ENCODE peak calls at places on chromosomes 4 and X, in five cellular contexts. One of them, this sample, is unnamed.

GRCh38 chr4:52100062-52100461 is 49.0 kb downstream of the SPATA18 start:
- DNase-seq in sigmoid colon: no peak
- DNase-seq in heart right ventricle: no peak
- DNase-seq in uterus: no peak
- DNase-seq in CD4-positive, alpha-beta T cell: no peak
- DNase-seq in this sample: no peak

GRCh38 chr4:153595894-153596601 is 88.0 kb upstream of the TLR2 start:
- DNase-seq in sigmoid colon: no peak
- DNase-seq in heart right ventricle: no peak
- DNase-seq in uterus: no peak
- DNase-seq in CD4-positive, alpha-beta T cell: no peak
- DNase-seq in this sample: no peak

GRCh38 chr4:184893836-184894571 is 68.2 kb upstream of the ACSL1 start:
- DNase-seq in sigmoid colon: no peak
- DNase-seq in heart right ventricle: no peak
- DNase-seq in uterus: no peak
- DNase-seq in CD4-positive, alpha-beta T cell: no peak
- DNase-seq in this sample: no peak

GRCh38 chr4:145154573-145154972 is 25.8 kb downstream of the OTUD4 start:
- DNase-seq in sigmoid colon: no peak
- DNase-seq in heart right ventricle: peak
- DNase-seq in uterus: no peak
- DNase-seq in CD4-positive, alpha-beta T cell: no peak
- DNase-seq in this sample: no peak

GRCh38 chr4:8044699-8045098 is 105.0 kb upstream of the AFAP1 start:
- DNase-seq in sigmoid colon: no peak
- DNase-seq in heart right ventricle: no peak
- DNase-seq in uterus: no peak
- DNase-seq in CD4-positive, alpha-beta T cell: no peak
- DNase-seq in this sample: no peak

GRCh38 chr4:47835489-47835888 is 2.4 kb downstream of the CORIN start:
- DNase-seq in sigmoid colon: no peak
- DNase-seq in heart right ventricle: no peak
- DNase-seq in uterus: no peak
- DNase-seq in CD4-positive, alpha-beta T cell: no peak
- DNase-seq in this sample: no peak

GRCh38 chrX:79081895-79082512 is 62.5 kb upstream of the GPR174 start:
- DNase-seq in sigmoid colon: no peak
- DNase-seq in heart right ventricle: peak
- DNase-seq in uterus: no peak
- DNase-seq in CD4-positive, alpha-beta T cell: no peak
- DNase-seq in this sample: no peak

GRCh38 chrX:149631293-149632165 is at the start of gene TMEM185A:
- DNase-seq in sigmoid colon: peak
- DNase-seq in heart right ventricle: peak
- DNase-seq in uterus: peak
- DNase-seq in CD4-positive, alpha-beta T cell: peak
- DNase-seq in this sample: peak

GRCh38 chr4:83591730-83592129 is 55.8 kb downstream of the GPAT3 start:
- DNase-seq in sigmoid colon: no peak
- DNase-seq in heart right ventricle: no peak
- DNase-seq in uterus: no peak
- DNase-seq in CD4-positive, alpha-beta T cell: no peak
- DNase-seq in this sample: no peak

GRCh38 chrX:29040160-29040559 is 452.9 kb downstream of the IL1RAPL1 start:
- DNase-seq in sigmoid colon: no peak
- DNase-seq in heart right ventricle: peak
- DNase-seq in uterus: no peak
- DNase-seq in CD4-positive, alpha-beta T cell: no peak
- DNase-seq in this sample: no peak

DNA sequence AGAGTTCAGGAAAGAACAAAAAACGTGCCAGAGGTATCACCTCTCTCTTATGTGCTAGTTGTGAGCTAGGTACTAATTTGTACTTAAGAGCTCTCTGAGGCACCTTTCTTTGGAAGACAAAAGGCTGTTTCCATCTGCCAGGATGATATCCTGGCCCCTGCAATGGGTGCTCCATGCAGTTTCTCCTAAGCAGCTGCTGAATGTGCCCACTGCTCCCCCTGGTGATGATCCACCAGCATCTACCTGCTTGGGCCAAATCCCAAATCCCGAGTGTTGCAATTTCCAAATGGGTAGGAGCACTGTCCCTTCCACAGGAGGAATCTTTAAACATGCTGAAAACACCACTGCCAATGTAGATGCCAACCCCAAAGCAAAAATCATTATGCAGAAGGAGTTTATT is 69.4 kb upstream of the C4orf50 start:
- DNase-seq in sigmoid colon: peak
- DNase-seq in heart right ventricle: peak
- DNase-seq in uterus: no peak
- DNase-seq in CD4-positive, alpha-beta T cell: no peak
- DNase-seq in this sample: no peak
- TF ChIP-seq CTCF in sigmoid colon: peak
- TF ChIP-seq CTCF in heart right ventricle: peak
- TF ChIP-seq CTCF in uterus: peak
- TF ChIP-seq CTCF in CD4-positive, alpha-beta T cell: no peak
- TF ChIP-seq CTCF in this sample: peak

GRCh38 chrX:104502460-104502859 is 63.5 kb upstream of the IL1RAPL2 start:
- DNase-seq in sigmoid colon: no peak
- DNase-seq in heart right ventricle: no peak
- DNase-seq in uterus: no peak
- DNase-seq in CD4-positive, alpha-beta T cell: no peak
- DNase-seq in this sample: no peak
- TF ChIP-seq CTCF in sigmoid colon: no peak
- TF ChIP-seq CTCF in heart right ventricle: no peak
- TF ChIP-seq CTCF in uterus: no peak
- TF ChIP-seq CTCF in CD4-positive, alpha-beta T cell: no peak
- TF ChIP-seq CTCF in this sample: no peak

GRCh38 chr4:139188648-139189416 is 11.8 kb upstream of the ELF2 start:
- DNase-seq in sigmoid colon: no peak
- DNase-seq in heart right ventricle: no peak
- DNase-seq in uterus: no peak
- DNase-seq in CD4-positive, alpha-beta T cell: no peak
- DNase-seq in this sample: no peak

GRCh38 chr4:139189417-139189749 is 12.4 kb upstream of the ELF2 start:
- DNase-seq in sigmoid colon: no peak
- DNase-seq in heart right ventricle: no peak
- DNase-seq in uterus: no peak
- DNase-seq in CD4-positive, alpha-beta T cell: no peak
- DNase-seq in this sample: no peak

GRCh38 chr4:139184129-139184528 is 7.1 kb upstream of the ELF2 start:
- DNase-seq in sigmoid colon: no peak
- DNase-seq in heart right ventricle: no peak
- DNase-seq in uterus: no peak
- DNase-seq in CD4-positive, alpha-beta T cell: no peak
- DNase-seq in this sample: no peak
- TF ChIP-seq CTCF in sigmoid colon: no peak
- TF ChIP-seq CTCF in heart right ventricle: peak
- TF ChIP-seq CTCF in uterus: no peak
- TF ChIP-seq CTCF in CD4-positive, alpha-beta T cell: no peak
- TF ChIP-seq CTCF in this sample: peak

GRCh38 chr4:37383579-37384229 is 139.2 kb downstream of the NWD2 start:
- DNase-seq in sigmoid colon: no peak
- DNase-seq in heart right ventricle: no peak
- DNase-seq in uterus: no peak
- DNase-seq in CD4-positive, alpha-beta T cell: no peak
- DNase-seq in this sample: no peak
- TF ChIP-seq CTCF in sigmoid colon: peak
- TF ChIP-seq CTCF in heart right ventricle: peak
- TF ChIP-seq CTCF in uterus: no peak
- TF ChIP-seq CTCF in CD4-positive, alpha-beta T cell: peak
- TF ChIP-seq CTCF in this sample: peak

DNA sequence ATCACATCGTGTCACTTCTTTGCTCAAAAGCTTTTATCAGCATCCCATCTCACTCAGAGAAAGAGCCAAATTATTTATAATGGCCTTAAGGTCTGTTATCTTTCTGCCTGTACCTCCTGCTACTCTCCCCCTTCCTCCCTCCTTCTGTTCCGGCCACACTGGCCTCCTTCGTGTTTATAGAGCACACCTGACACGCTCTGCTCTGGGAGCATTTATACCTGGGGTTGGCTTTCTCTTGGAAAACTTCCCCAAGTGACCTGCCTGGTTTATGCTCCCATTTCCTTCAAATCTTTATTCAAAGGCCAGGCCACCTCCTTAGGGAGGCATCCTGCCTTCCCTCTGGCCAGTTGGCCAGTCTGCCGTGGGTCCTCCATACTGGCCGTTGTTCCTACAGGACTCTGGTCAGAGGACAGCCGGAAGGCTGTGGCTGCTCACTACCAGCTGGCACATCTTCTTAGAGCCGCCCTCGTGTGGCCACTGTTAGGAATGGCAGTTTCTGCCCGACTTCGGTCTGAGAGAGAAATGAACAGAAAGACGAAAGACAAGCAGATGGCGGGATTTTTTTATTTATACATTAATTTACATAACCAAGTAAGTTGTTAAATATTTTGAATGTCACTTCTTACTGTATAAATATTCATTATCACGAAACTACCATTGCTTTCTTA is 80.2 kb upstream of the CBLL2 start:
- DNase-seq in sigmoid colon: peak
- DNase-seq in heart right ventricle: peak
- DNase-seq in uterus: peak
- DNase-seq in CD4-positive, alpha-beta T cell: peak
- DNase-seq in this sample: no peak
- TF ChIP-seq CTCF in sigmoid colon: peak
- TF ChIP-seq CTCF in heart right ventricle: peak
- TF ChIP-seq CTCF in uterus: peak
- TF ChIP-seq CTCF in CD4-positive, alpha-beta T cell: peak
- TF ChIP-seq CTCF in this sample: peak

GRCh38 chr4:152011469-152011868 is 250.7 kb upstream of the GATB start:
- DNase-seq in sigmoid colon: no peak
- DNase-seq in heart right ventricle: no peak
- DNase-seq in uterus: no peak
- DNase-seq in CD4-positive, alpha-beta T cell: no peak
- DNase-seq in this sample: no peak
- TF ChIP-seq CTCF in sigmoid colon: no peak
- TF ChIP-seq CTCF in heart right ventricle: no peak
- TF ChIP-seq CTCF in uterus: no peak
- TF ChIP-seq CTCF in CD4-positive, alpha-beta T cell: no peak
- TF ChIP-seq CTCF in this sample: no peak

GRCh38 chrX:11949291-11949690 is 189.0 kb upstream of the FRMPD4 start:
- DNase-seq in sigmoid colon: no peak
- DNase-seq in heart right ventricle: no peak
- DNase-seq in uterus: no peak
- DNase-seq in CD4-positive, alpha-beta T cell: no peak
- DNase-seq in this sample: no peak

GRCh38 chrX:11944486-11944885 is 186.4 kb downstream of the MSL3 start:
- DNase-seq in sigmoid colon: no peak
- DNase-seq in heart right ventricle: no peak
- DNase-seq in uterus: no peak
- DNase-seq in CD4-positive, alpha-beta T cell: no peak
- DNase-seq in this sample: no peak
- TF ChIP-seq CTCF in sigmoid colon: no peak
- TF ChIP-seq CTCF in heart right ventricle: peak
- TF ChIP-seq CTCF in uterus: no peak
- TF ChIP-seq CTCF in CD4-positive, alpha-beta T cell: no peak
- TF ChIP-seq CTCF in this sample: peak

This sample was measured in chondrocyte.